ENCODE peak calls at places on chromosomes 5 and 9, in five cellular contexts. I is neuronal stem cell, B is mesenchymal stem cell, C is trophoblast cell, L is H1. G is an unnamed sample.

GRCh38 chr5:322281-322941 is 897 bp downstream of the AHRR start:
- DNase-seq in I (no peak), B (peak; percentile 63), C (no peak), L (peak; percentile 70), G (peak; percentile 56)

GRCh38 chr9:114210691-114211276 is 55.4 kb downstream of the COL27A1 start:
- DNase-seq in I (no peak), B (no peak), C (no peak), L (no peak), G (no peak)

GRCh38 chr5:94217216-94217615 is 401.2 kb downstream of the KIAA0825 start:
- DNase-seq in I (no peak), B (peak; percentile 10), C (no peak), L (no peak), G (no peak)

GRCh38 chr5:78547171-78547570 is 101.4 kb downstream of the LHFPL2 start:
- DNase-seq in I (no peak), B (peak; percentile 87), C (no peak), L (no peak), G (no peak)

GRCh38 chr5:135538261-135538660 is 2.5 kb upstream of the NEUROG1 start:
- DNase-seq in I (no peak), B (no peak), C (no peak), L (no peak), G (no peak)

GRCh38 chr5:158060216-158060615 is 201.3 kb upstream of the CLINT1 start:
- DNase-seq in I (no peak), B (no peak), C (no peak), L (no peak), G (no peak)

GRCh38 chr9:78640728-78641127 is 343.8 kb downstream of the PSAT1 start:
- DNase-seq in I (no peak), B (no peak), C (no peak), L (no peak), G (no peak)

GRCh38 chr5:173295796-173296195 is 32.4 kb downstream of the STC2 start:
- DNase-seq in I (no peak), B (no peak), C (no peak), L (no peak), G (no peak)

GRCh38 chr5:10468256-10468655 is 26.6 kb downstream of the ROPN1L start:
- DNase-seq in I (no peak), B (no peak), C (no peak), L (no peak), G (no peak)

GRCh38 chr9:130213898-130214761 is 41.9 kb downstream of the NCS1 start:
- DNase-seq in I (peak; percentile 49), B (peak; percentile 76), C (peak; percentile 87), L (no peak), G (peak; percentile 90)

GRCh38 chr5:173329370-173330150 is 1.3 kb upstream of the STC2 start:
- DNase-seq in I (no peak), B (peak; percentile 54), C (peak; percentile 20), L (peak; percentile 80), G (peak; percentile 83)

GRCh38 chr9:89444212-89444611 is 53.7 kb downstream of the SEMA4D start:
- DNase-seq in I (no peak), B (no peak), C (no peak), L (no peak), G (no peak)

GRCh38 chr9:105864248-105864898 is 170.0 kb downstream of the TMEM38B start:
- DNase-seq in I (no peak), B (no peak), C (peak; percentile 34), L (no peak), G (no peak)

GRCh38 chr9:77449177-77450092 is 198.7 kb downstream of the GNA14 start:
- DNase-seq in I (no peak), B (peak; percentile 79), C (peak; percentile 2), L (no peak), G (no peak)

GRCh38 chr9:74526215-74526614 is 29.1 kb downstream of the RORB start:
- DNase-seq in I (no peak), B (no peak), C (no peak), L (no peak), G (no peak)

GRCh38 chr5:169901896-169902295 is 78.4 kb downstream of the INSYN2B start:
- DNase-seq in I (no peak), B (no peak), C (no peak), L (no peak), G (no peak)

GRCh38 chr5:169904568-169904967 is 75.7 kb downstream of the INSYN2B start:
- DNase-seq in I (no peak), B (no peak), C (no peak), L (no peak), G (no peak)

GRCh38 chr5:169906745-169907649 is 73.3 kb downstream of the INSYN2B start:
- DNase-seq in I (no peak), B (peak; percentile 23), C (no peak), L (no peak), G (no peak)

GRCh38 chr5:169905017-169905416 is 75.3 kb downstream of the INSYN2B start:
- DNase-seq in I (no peak), B (no peak), C (no peak), L (no peak), G (no peak)

DNA sequence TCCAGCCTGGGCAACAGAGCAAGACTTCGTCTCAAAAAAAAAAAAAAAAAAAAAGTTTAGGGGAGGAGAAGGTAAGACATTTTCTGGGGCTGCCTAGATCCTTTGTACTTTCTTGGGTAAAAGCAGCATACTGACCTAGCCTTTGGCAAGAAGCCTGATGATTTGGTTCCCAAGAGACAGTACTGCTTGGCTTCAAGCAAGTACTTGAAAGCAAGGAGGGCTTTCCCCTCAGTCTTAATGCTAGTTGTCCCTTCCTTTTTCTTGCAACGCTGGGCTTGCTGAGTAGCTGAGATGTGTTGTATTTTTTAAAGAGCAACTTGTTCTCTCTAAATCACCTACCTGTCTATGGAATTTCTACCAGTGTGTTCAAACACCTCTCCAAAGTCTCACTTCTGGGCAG is 76.2 kb downstream of the INSYN2B start:
- DNase-seq in I (no peak), B (no peak), C (no peak), L (no peak), G (no peak)
- H2BK12ac ChIP-seq in I (no peak overlapping the region), B (no peak overlapping the region), C (no peak overlapping the region), L (no peak overlapping the region), G (no peak overlapping the region)

GRCh38 chr5:41600738-41601137 is 90.3 kb upstream of the PLCXD3 start:
- DNase-seq in I (no peak), B (no peak), C (no peak), L (no peak), G (no peak)
- H2BK12ac ChIP-seq in I (no peak overlapping the region), B (no peak overlapping the region), C (peak overlapping the region; percentile 74), L (no peak overlapping the region), G (no peak overlapping the region)

GRCh38 chr5:108788142-108788541 is 40.4 kb downstream of the FER start:
- DNase-seq in I (no peak), B (no peak), C (no peak), L (no peak), G (no peak)
- H2BK12ac ChIP-seq in I (no peak overlapping the region), B (no peak overlapping the region), C (no peak overlapping the region), L (no peak overlapping the region), G (no peak overlapping the region)

GRCh38 chr5:96934291-96934694 is 1.6 kb upstream of the LNPEP start:
- DNase-seq in I (no peak), B (no peak), C (no peak), L (no peak), G (no peak)
- H2BK12ac ChIP-seq in I (no peak overlapping the region), B (no peak overlapping the region), C (no peak overlapping the region), L (no peak overlapping the region), G (no peak overlapping the region)

GRCh38 chr5:32103521-32103920 is 70.6 kb downstream of the GOLPH3 start:
- DNase-seq in I (no peak), B (no peak), C (no peak), L (peak; percentile 35), G (no peak)
- H2BK12ac ChIP-seq in I (no peak overlapping the region), B (no peak overlapping the region), C (no peak overlapping the region), L (no peak overlapping the region), G (no peak overlapping the region)

DNA sequence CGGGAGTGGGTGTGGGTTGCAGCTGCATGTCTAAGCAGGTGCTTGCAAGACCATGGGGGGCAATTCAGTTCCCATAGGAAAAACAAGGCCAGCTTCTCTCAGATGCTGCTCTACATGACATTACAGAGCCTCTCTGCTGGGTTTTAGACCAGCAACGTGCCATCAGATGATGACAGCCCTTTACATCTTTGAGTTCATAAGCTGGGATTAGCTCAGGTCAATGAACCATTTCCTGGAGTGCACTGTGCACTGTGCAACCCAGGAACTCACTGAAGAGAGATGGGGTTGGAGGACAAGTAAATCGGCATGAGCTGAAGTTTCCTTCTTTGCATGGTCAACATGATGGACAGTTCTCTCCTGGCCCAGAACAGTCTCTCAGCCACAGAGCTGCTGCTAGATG is 160.6 kb downstream of the MARCHF11 start:
- DNase-seq in I (no peak), B (no peak), C (no peak), L (no peak), G (no peak)
- H2BK12ac ChIP-seq in I (no peak overlapping the region), B (no peak overlapping the region), C (no peak overlapping the region), L (no peak overlapping the region), G (no peak overlapping the region)

GRCh38 chr5:88613051-88613450 is 269.9 kb downstream of the MEF2C start:
- DNase-seq in I (no peak), B (no peak), C (no peak), L (no peak), G (no peak)

GRCh38 chr5:88607492-88607891 is 275.5 kb downstream of the MEF2C start:
- DNase-seq in I (no peak), B (no peak), C (no peak), L (no peak), G (no peak)

GRCh38 chr5:88606173-88606572 is 276.8 kb downstream of the MEF2C start:
- DNase-seq in I (no peak), B (no peak), C (no peak), L (no peak), G (no peak)

GRCh38 chr5:88606626-88607025 is 276.4 kb downstream of the MEF2C start:
- DNase-seq in I (no peak), B (no peak), C (no peak), L (no peak), G (no peak)

DNA sequence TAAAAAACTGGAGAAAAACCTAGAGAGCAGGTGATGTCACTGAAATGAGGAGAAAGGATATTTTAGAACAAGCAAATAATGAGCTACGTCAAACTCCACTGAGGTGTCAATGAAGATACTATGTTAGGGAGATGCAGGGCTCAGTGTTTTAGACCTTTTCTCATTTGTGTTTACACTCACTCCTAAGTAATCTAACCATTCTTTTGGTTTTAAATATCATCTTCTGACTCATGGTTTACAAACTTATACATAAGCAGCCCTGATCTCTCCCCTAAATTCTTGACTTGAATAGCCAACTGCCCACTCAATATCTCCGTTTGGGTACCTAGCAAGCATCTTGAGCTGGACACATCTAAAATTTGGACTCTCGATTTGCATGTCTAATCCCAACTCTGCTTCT is 272.4 kb downstream of the MEF2C start:
- DNase-seq in I (no peak), B (no peak), C (no peak), L (no peak), G (no peak)
- H2BK12ac ChIP-seq in I (no peak overlapping the region), B (no peak overlapping the region), C (no peak overlapping the region), L (no peak overlapping the region), G (no peak overlapping the region)

GRCh38 chr9:127567898-127568617 is 44.0 kb upstream of the STXBP1 start:
- DNase-seq in I (no peak), B (no peak), C (no peak), L (peak; percentile 71), G (peak; percentile 55)
- H2BK12ac ChIP-seq in I (peak overlapping the region; percentile 68), B (peak overlapping the region; percentile 66), C (peak overlapping the region; percentile 44), L (peak overlapping the region; percentile 39), G (no peak overlapping the region)

GRCh38 chr5:72667708-72668107 is 148.8 kb upstream of the TNPO1 start:
- DNase-seq in I (no peak), B (no peak), C (no peak), L (no peak), G (no peak)
- H2BK12ac ChIP-seq in I (no peak overlapping the region), B (no peak overlapping the region), C (no peak overlapping the region), L (no peak overlapping the region), G (no peak overlapping the region)

G was measured in H9.